ENCODE peak calls at places on chromosome 18, in eight cellular contexts. U, G, F, B, H, X, T and O are unnamed samples.

GRCh38 chr18:12882416-12882815 is 1.6 kb downstream of the PTPN2 start:
- DNase-seq in U (no peak), G (peak), F (no peak), B (no peak), H (no peak), X (no peak), T (no peak), O (no peak)

GRCh38 chr18:23809411-23809810 is 120.2 kb downstream of the LAMA3 start:
- DNase-seq in U (peak), G (no peak), F (no peak), B (no peak), H (no peak), X (no peak), T (no peak), O (no peak)

GRCh38 chr18:61308795-61309393 is 24.3 kb upstream of the CDH20 start:
- DNase-seq in U (no peak), G (no peak), F (no peak), B (no peak), H (peak), X (no peak), T (no peak), O (no peak)

GRCh38 chr18:68803371-68803770 is 5.5 kb downstream of the CCDC102B start:
- DNase-seq in U (peak), G (peak), F (peak), B (no peak), H (peak), X (no peak), T (no peak), O (no peak)

GRCh38 chr18:10900435-10900834 is 248.9 kb downstream of the PIEZO2 start:
- DNase-seq in U (no peak), G (no peak), F (no peak), B (no peak), H (no peak), X (no peak), T (no peak), O (no peak)

GRCh38 chr18:58991127-58991798 is 126.6 kb downstream of the ZNF532 start:
- DNase-seq in U (no peak), G (no peak), F (no peak), B (no peak), H (peak), X (no peak), T (no peak), O (no peak)

GRCh38 chr18:68925268-68925667 is 127.4 kb downstream of the CCDC102B start:
- DNase-seq in U (no peak), G (peak), F (no peak), B (no peak), H (peak), X (no peak), T (peak), O (no peak)

GRCh38 chr18:11494093-11494492 is 115.3 kb upstream of the SLC35G4 start:
- DNase-seq in U (no peak), G (peak), F (no peak), B (no peak), H (peak), X (no peak), T (no peak), O (no peak)

GRCh38 chr18:11520536-11520935 is 88.9 kb upstream of the SLC35G4 start:
- DNase-seq in U (no peak), G (no peak), F (no peak), B (no peak), H (no peak), X (no peak), T (no peak), O (no peak)

GRCh38 chr18:55453186-55453585 is 134.8 kb downstream of the TCF4 start:
- DNase-seq in U (no peak), G (no peak), F (no peak), B (no peak), H (no peak), X (no peak), T (no peak), O (no peak)

GRCh38 chr18:34909637-34910364 is 131.4 kb upstream of the MAPRE2 start:
- DNase-seq in U (no peak), G (peak), F (no peak), B (no peak), H (peak), X (no peak), T (no peak), O (no peak)

GRCh38 chr18:68394705-68395104 is 320.2 kb downstream of the TMX3 start:
- DNase-seq in U (no peak), G (peak), F (no peak), B (no peak), H (peak), X (no peak), T (no peak), O (no peak)

GRCh38 chr18:46324556-46324955 is 220.4 kb downstream of the HAUS1 start:
- DNase-seq in U (no peak), G (peak), F (no peak), B (no peak), H (peak), X (no peak), T (no peak), O (no peak)

GRCh38 chr18:44733069-44733753 is 52.5 kb downstream of the SETBP1 start:
- DNase-seq in U (no peak), G (peak), F (no peak), B (no peak), H (peak), X (no peak), T (no peak), O (no peak)

DNA sequence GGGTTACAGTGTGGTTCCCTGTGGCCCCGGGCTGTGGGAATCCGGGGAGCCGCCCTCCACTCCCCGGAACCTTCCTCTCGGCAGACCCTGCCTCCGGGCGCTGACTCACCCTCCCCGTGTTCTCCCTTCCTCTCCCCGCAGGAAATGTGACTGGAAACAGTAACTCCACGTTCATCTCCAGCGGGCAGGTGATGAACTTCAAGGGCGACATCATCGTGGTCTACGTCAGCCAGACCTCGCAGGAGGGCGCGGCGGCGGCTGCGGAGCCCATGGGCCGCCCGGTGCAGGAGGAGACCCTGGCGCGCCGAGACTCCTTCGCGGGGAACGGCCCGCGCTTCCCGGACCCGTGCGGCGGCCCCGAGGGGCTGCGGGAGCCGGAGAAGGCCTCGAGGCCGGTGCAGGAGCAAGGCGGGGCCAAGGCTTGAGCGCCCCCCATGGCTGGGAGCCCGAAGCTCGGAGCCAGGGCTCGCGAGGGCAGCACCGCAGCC is 59.5 kb downstream of the TNFRSF11A start:
- DNase-seq in U (no peak), G (peak), F (no peak), B (no peak), H (peak), X (no peak), T (peak), O (no peak)
- TF ChIP-seq CTCF in U (no peak), G (no peak), F (no peak), B (no peak), H (no peak), X (no peak), T (peak), O (peak)

DNA sequence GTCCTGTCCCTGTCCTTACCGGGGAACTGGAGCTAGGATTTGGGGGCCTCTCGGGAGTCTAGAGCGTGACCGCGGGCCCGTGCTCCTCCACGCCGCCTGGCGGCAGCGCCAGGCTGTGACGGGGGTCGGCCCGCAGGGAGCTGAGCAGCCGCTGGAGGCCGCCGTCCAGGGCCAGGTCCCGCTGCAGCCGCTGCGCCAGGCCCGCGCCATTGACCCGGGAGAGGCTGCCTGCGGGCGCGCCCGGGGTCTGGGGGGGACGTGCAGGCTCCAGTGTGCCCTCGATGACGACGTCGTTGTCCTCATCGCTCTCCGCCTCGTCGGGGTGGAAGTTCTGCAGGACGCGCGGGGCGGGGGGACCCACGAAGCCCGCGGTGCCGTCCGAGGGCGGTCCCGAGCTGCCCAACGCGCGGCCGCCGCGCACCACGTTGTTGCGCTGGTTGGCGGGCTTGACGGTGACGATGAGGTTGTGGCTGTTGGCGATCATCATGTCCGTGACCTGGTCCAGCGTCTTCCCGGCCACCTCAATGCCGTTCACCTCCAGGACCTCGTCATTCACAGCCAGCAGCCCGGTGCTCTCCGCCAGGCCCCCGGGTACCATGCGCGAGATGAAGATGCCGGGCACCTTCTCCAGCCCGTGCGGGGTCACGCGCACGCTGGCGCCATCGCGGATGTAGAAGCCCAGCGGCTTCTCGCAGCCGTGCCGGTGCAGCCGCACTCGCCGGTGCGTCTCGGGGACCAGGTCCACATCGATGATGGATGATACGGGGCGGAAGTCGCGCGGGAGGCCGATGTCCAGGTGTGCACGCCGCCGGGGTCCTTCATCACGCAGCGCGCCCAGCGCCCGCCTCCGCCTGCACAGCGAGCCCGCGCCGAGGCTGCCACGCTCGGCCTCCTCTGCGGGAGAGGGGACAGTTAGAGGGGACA is 50.9 kb downstream of the ADNP2 start:
- DNase-seq in U (no peak), G (peak), F (no peak), B (no peak), H (peak), X (no peak), T (peak), O (no peak)
- TF ChIP-seq CTCF in U (peak), G (peak), F (no peak), B (no peak), H (peak), X (no peak), T (peak), O (no peak)

GRCh38 chr18:3773303-3773702 is 323.3 kb downstream of the TGIF1 start:
- DNase-seq in U (no peak), G (peak), F (no peak), B (no peak), H (peak), X (peak), T (no peak), O (no peak)
- TF ChIP-seq CTCF in U (no peak), G (no peak), F (no peak), B (no peak), H (peak), X (no peak), T (peak), O (no peak)

GRCh38 chr18:9547767-9548166 is 66.6 kb downstream of the PPP4R1 start:
- DNase-seq in U (no peak), G (no peak), F (no peak), B (no peak), H (no peak), X (no peak), T (no peak), O (no peak)

GRCh38 chr18:9546468-9546867 is 67.9 kb downstream of the PPP4R1 start:
- DNase-seq in U (no peak), G (no peak), F (no peak), B (no peak), H (no peak), X (no peak), T (no peak), O (no peak)

GRCh38 chr18:9550413-9550812 is 63.9 kb downstream of the PPP4R1 start:
- DNase-seq in U (no peak), G (no peak), F (no peak), B (no peak), H (no peak), X (no peak), T (no peak), O (no peak)

GRCh38 chr18:9552189-9552588 is 62.2 kb downstream of the PPP4R1 start:
- DNase-seq in U (no peak), G (no peak), F (no peak), B (no peak), H (no peak), X (no peak), T (no peak), O (no peak)

GRCh38 chr18:9549405-9549804 is 65.0 kb downstream of the PPP4R1 start:
- DNase-seq in U (no peak), G (no peak), F (no peak), B (no peak), H (no peak), X (no peak), T (no peak), O (no peak)
- TF ChIP-seq CTCF in U (no peak), G (peak), F (no peak), B (no peak), H (no peak), X (no peak), T (peak), O (no peak)

DNA sequence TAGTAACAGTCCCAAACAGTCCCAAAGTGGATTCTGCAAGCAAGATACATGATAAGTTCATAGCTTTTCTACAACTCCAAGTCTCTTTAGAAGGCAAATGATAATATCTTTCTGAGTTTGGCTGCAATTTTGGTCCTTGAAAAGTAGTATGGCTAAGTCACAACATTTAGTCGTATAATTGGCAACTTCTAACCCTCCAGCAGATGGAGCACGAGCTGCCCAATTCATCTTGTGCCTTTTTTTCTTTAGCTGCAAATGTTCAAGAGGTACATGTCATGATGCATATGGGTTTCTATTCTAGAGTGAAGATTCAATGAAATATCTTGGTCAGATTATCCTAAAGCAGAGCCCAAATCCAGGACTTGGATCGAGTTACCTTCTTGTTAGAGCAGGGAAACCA is 127.0 kb upstream of the KLHL14 start:
- DNase-seq in U (no peak), G (peak), F (no peak), B (no peak), H (peak), X (no peak), T (no peak), O (no peak)
- TF ChIP-seq CTCF in U (no peak), G (peak), F (no peak), B (no peak), H (peak), X (no peak), T (peak), O (peak)

GRCh38 chr18:74153793-74154192 is 5.5 kb downstream of the TIMM21 start:
- DNase-seq in U (no peak), G (no peak), F (no peak), B (no peak), H (no peak), X (no peak), T (no peak), O (no peak)

GRCh38 chr18:74155276-74155675 is 7.0 kb downstream of the TIMM21 start:
- DNase-seq in U (no peak), G (peak), F (no peak), B (no peak), H (no peak), X (no peak), T (no peak), O (no peak)

GRCh38 chr18:74152270-74152669 is 3.9 kb downstream of the TIMM21 start:
- DNase-seq in U (no peak), G (no peak), F (no peak), B (no peak), H (no peak), X (no peak), T (no peak), O (no peak)

GRCh38 chr18:74153377-74153776 is 5.1 kb downstream of the TIMM21 start:
- DNase-seq in U (no peak), G (no peak), F (no peak), B (no peak), H (peak), X (no peak), T (no peak), O (no peak)

GRCh38 chr18:74152906-74153305 is 4.6 kb downstream of the TIMM21 start:
- DNase-seq in U (no peak), G (no peak), F (no peak), B (no peak), H (no peak), X (no peak), T (no peak), O (no peak)
- TF ChIP-seq CTCF in U (no peak), G (peak), F (no peak), B (no peak), H (peak), X (no peak), T (peak), O (no peak)

GRCh38 chr18:66872277-66872676 is 268.4 kb upstream of the CDH19 start:
- DNase-seq in U (no peak), G (peak), F (no peak), B (no peak), H (peak), X (no peak), T (no peak), O (no peak)
- TF ChIP-seq CTCF in U (no peak), G (peak), F (no peak), B (no peak), H (no peak), X (no peak), T (peak), O (peak)

DNA sequence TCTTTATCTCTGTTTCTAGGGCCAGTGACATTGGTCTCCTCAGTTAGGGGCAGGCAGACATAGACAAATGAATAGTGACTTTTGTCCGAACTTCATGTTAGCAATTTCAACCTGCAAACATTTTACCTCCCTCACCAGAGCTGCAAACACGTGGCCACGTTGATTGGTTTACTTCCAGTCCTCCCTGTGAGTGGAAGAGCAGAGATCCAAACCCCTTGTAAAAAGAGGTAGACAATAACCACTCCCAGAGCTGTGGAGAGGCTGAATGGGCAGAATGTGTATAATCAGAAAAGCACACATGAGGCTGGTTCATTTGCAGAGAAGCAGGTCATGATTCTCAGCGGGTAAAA is 31.1 kb downstream of the CTIF start:
- DNase-seq in U (no peak), G (no peak), F (no peak), B (no peak), H (no peak), X (no peak), T (no peak), O (no peak)
- TF ChIP-seq CTCF in U (no peak), G (no peak), F (no peak), B (no peak), H (no peak), X (no peak), T (no peak), O (no peak)

GRCh38 chr18:8450898-8451665 is 158.2 kb upstream of the RAB12 start:
- DNase-seq in U (no peak), G (no peak), F (no peak), B (no peak), H (no peak), X (no peak), T (peak), O (peak)
- TF ChIP-seq CTCF in U (no peak), G (no peak), F (no peak), B (no peak), H (no peak), X (no peak), T (peak), O (no peak)

GRCh38 chr18:48894266-48894600 is 56.5 kb downstream of the SMAD7 start:
- DNase-seq in U (no peak), G (no peak), F (no peak), B (no peak), H (no peak), X (no peak), T (no peak), O (no peak)
- TF ChIP-seq CTCF in U (no peak), G (no peak), F (no peak), B (no peak), H (no peak), X (no peak), T (no peak), O (no peak)